ENCODE peak calls at places on chromosomes 3 and 15, in five cellular contexts. One of them, this sample, is unnamed.

GRCh38 chr3:20075197-20075596 is 35.0 kb downstream of the KAT2B start:
- ATAC-seq in K562: no peak
- ATAC-seq in HepG2: no peak
- ATAC-seq in GM12878: no peak
- ATAC-seq in upper lobe of left lung: no peak
- ATAC-seq in this sample: no peak

GRCh38 chr3:170815340-170815739 is 54.7 kb downstream of the RPL22L1 start:
- ATAC-seq in K562: peak; percentile 95
- ATAC-seq in HepG2: peak; percentile 84
- ATAC-seq in GM12878: no peak
- ATAC-seq in upper lobe of left lung: no peak
- ATAC-seq in this sample: no peak

GRCh38 chr3:71464613-71465012 is 118.9 kb downstream of the FOXP1 start:
- ATAC-seq in K562: no peak
- ATAC-seq in HepG2: no peak
- ATAC-seq in GM12878: no peak
- ATAC-seq in upper lobe of left lung: no peak
- ATAC-seq in this sample: no peak

GRCh38 chr3:166367947-166368533 is 530.8 kb upstream of the BCHE start:
- ATAC-seq in K562: no peak
- ATAC-seq in HepG2: no peak
- ATAC-seq in GM12878: peak; percentile 89
- ATAC-seq in upper lobe of left lung: no peak
- ATAC-seq in this sample: peak; percentile 13

GRCh38 chr3:31234143-31234542 is 298.6 kb upstream of the STT3B start:
- ATAC-seq in K562: no peak
- ATAC-seq in HepG2: no peak
- ATAC-seq in GM12878: no peak
- ATAC-seq in upper lobe of left lung: peak; percentile 44
- ATAC-seq in this sample: no peak

GRCh38 chr3:124397088-124397487 is 333.2 kb upstream of the UMPS start:
- ATAC-seq in K562: no peak
- ATAC-seq in HepG2: no peak
- ATAC-seq in GM12878: no peak
- ATAC-seq in upper lobe of left lung: no peak
- ATAC-seq in this sample: no peak

GRCh38 chr3:4834403-4834866 is 144.8 kb upstream of the BHLHE40 start:
- ATAC-seq in K562: peak; percentile 40
- ATAC-seq in HepG2: no peak
- ATAC-seq in GM12878: peak; percentile 63
- ATAC-seq in upper lobe of left lung: no peak
- ATAC-seq in this sample: no peak

GRCh38 chr3:112351823-112352222 is 18.9 kb downstream of the CD200 start:
- ATAC-seq in K562: no peak
- ATAC-seq in HepG2: no peak
- ATAC-seq in GM12878: no peak
- ATAC-seq in upper lobe of left lung: no peak
- ATAC-seq in this sample: no peak

GRCh38 chr3:186176382-186176990 is 67.6 kb upstream of the ETV5 start:
- ATAC-seq in K562: no peak
- ATAC-seq in HepG2: peak; percentile 87
- ATAC-seq in GM12878: no peak
- ATAC-seq in upper lobe of left lung: no peak
- ATAC-seq in this sample: no peak

GRCh38 chr15:61768131-61768530 is 292.1 kb downstream of the VPS13C start:
- ATAC-seq in K562: no peak
- ATAC-seq in HepG2: no peak
- ATAC-seq in GM12878: no peak
- ATAC-seq in upper lobe of left lung: no peak
- ATAC-seq in this sample: no peak

GRCh38 chr15:85778107-85778776 is 16.5 kb downstream of the KLHL25 start:
- ATAC-seq in K562: no peak
- ATAC-seq in HepG2: no peak
- ATAC-seq in GM12878: no peak
- ATAC-seq in upper lobe of left lung: peak; percentile 23
- ATAC-seq in this sample: peak; percentile 44

GRCh38 chr15:40372966-40373365 is 9.6 kb upstream of the KNSTRN start:
- ATAC-seq in K562: no peak
- ATAC-seq in HepG2: no peak
- ATAC-seq in GM12878: no peak
- ATAC-seq in upper lobe of left lung: no peak
- ATAC-seq in this sample: no peak

GRCh38 chr3:170196833-170197232 is 15.3 kb upstream of the PHC3 start:
- ATAC-seq in K562: peak; percentile 61
- ATAC-seq in HepG2: peak; percentile 72
- ATAC-seq in GM12878: no peak
- ATAC-seq in upper lobe of left lung: no peak
- ATAC-seq in this sample: no peak

GRCh38 chr3:12049675-12050074 is 45.5 kb downstream of the SYN2 start:
- ATAC-seq in K562: no peak
- ATAC-seq in HepG2: no peak
- ATAC-seq in GM12878: no peak
- ATAC-seq in upper lobe of left lung: no peak
- ATAC-seq in this sample: no peak

GRCh38 chr3:139659511-139659910 is 18.3 kb downstream of the NMNAT3 start:
- ATAC-seq in K562: no peak
- ATAC-seq in HepG2: no peak
- ATAC-seq in GM12878: no peak
- ATAC-seq in upper lobe of left lung: no peak
- ATAC-seq in this sample: no peak

GRCh38 chr15:96209285-96209735 is 121.2 kb upstream of the NR2F2 start:
- ATAC-seq in K562: no peak
- ATAC-seq in HepG2: peak; percentile 94
- ATAC-seq in GM12878: no peak
- ATAC-seq in upper lobe of left lung: peak; percentile 30
- ATAC-seq in this sample: no peak

GRCh38 chr3:24475945-24476344 is 18.7 kb downstream of the THRB start:
- ATAC-seq in K562: peak; percentile 28
- ATAC-seq in HepG2: no peak
- ATAC-seq in GM12878: no peak
- ATAC-seq in upper lobe of left lung: no peak
- ATAC-seq in this sample: no peak

GRCh38 chr3:154745925-154746324 is 315.9 kb upstream of the GPR149 start:
- ATAC-seq in K562: no peak
- ATAC-seq in HepG2: no peak
- ATAC-seq in GM12878: no peak
- ATAC-seq in upper lobe of left lung: no peak
- ATAC-seq in this sample: no peak
- TF ChIP-seq CTCF in K562: peak; percentile 27
- TF ChIP-seq CTCF in HepG2: no peak
- TF ChIP-seq CTCF in GM12878: no peak
- TF ChIP-seq CTCF in upper lobe of left lung: no peak
- TF ChIP-seq CTCF in this sample: no peak

GRCh38 chr3:68984011-68984410 is 29.5 kb downstream of the EOGT start:
- ATAC-seq in K562: no peak
- ATAC-seq in HepG2: no peak
- ATAC-seq in GM12878: no peak
- ATAC-seq in upper lobe of left lung: peak; percentile 38
- ATAC-seq in this sample: no peak
- TF ChIP-seq POLR2AphosphoS5 in K562: no peak
- TF ChIP-seq POLR2AphosphoS5 in HepG2: no peak
- TF ChIP-seq POLR2AphosphoS5 in GM12878: no peak
- TF ChIP-seq POLR2AphosphoS5 in upper lobe of left lung: no peak
- TF ChIP-seq POLR2AphosphoS5 in this sample: no peak

GRCh38 chr3:50124363-50125226 is 30.5 kb upstream of the SEMA3F start:
- ATAC-seq in K562: no peak
- ATAC-seq in HepG2: no peak
- ATAC-seq in GM12878: no peak
- ATAC-seq in upper lobe of left lung: no peak
- ATAC-seq in this sample: no peak

GRCh38 chr3:50121416-50122032 is 32.8 kb downstream of the RBM5 start:
- ATAC-seq in K562: peak; percentile 96
- ATAC-seq in HepG2: peak; percentile 80
- ATAC-seq in GM12878: peak; percentile 95
- ATAC-seq in upper lobe of left lung: peak; percentile 87
- ATAC-seq in this sample: peak; percentile 73

GRCh38 chr3:50122071-50122470 is 33.1 kb upstream of the SEMA3F start:
- ATAC-seq in K562: no peak
- ATAC-seq in HepG2: peak; percentile 2
- ATAC-seq in GM12878: no peak
- ATAC-seq in upper lobe of left lung: no peak
- ATAC-seq in this sample: no peak

GRCh38 chr3:50123394-50124361 is 31.4 kb upstream of the SEMA3F start:
- ATAC-seq in K562: no peak
- ATAC-seq in HepG2: peak; percentile 4
- ATAC-seq in GM12878: no peak
- ATAC-seq in upper lobe of left lung: no peak
- ATAC-seq in this sample: no peak

GRCh38 chr3:50122661-50123391 is 32.3 kb upstream of the SEMA3F start:
- ATAC-seq in K562: no peak
- ATAC-seq in HepG2: peak; percentile 4
- ATAC-seq in GM12878: no peak
- ATAC-seq in upper lobe of left lung: no peak
- ATAC-seq in this sample: no peak
- TF ChIP-seq EP300 in K562: no peak
- TF ChIP-seq EP300 in HepG2: no peak
- TF ChIP-seq EP300 in GM12878: no peak
- TF ChIP-seq EP300 in upper lobe of left lung: no peak
- TF ChIP-seq EP300 in this sample: no peak

GRCh38 chr15:65029736-65030208 is 333 bp upstream of the MTFMT start:
- ATAC-seq in K562: no peak
- ATAC-seq in HepG2: no peak
- ATAC-seq in GM12878: no peak
- ATAC-seq in upper lobe of left lung: no peak
- ATAC-seq in this sample: no peak

GRCh38 chr15:65027593-65027992 is 1.8 kb downstream of the MTFMT start:
- ATAC-seq in K562: no peak
- ATAC-seq in HepG2: no peak
- ATAC-seq in GM12878: no peak
- ATAC-seq in upper lobe of left lung: no peak
- ATAC-seq in this sample: no peak

GRCh38 chr15:65028338-65028737 is 1.1 kb downstream of the MTFMT start:
- ATAC-seq in K562: no peak
- ATAC-seq in HepG2: no peak
- ATAC-seq in GM12878: peak; percentile 27
- ATAC-seq in upper lobe of left lung: no peak
- ATAC-seq in this sample: no peak

GRCh38 chr15:65026756-65027155 is 2.7 kb downstream of the MTFMT start:
- ATAC-seq in K562: no peak
- ATAC-seq in HepG2: no peak
- ATAC-seq in GM12878: no peak
- ATAC-seq in upper lobe of left lung: no peak
- ATAC-seq in this sample: no peak

GRCh38 chr15:65028921-65029735 is at the start of gene MTFMT:
- ATAC-seq in K562: peak; percentile 96
- ATAC-seq in HepG2: peak; percentile 73
- ATAC-seq in GM12878: peak; percentile 96
- ATAC-seq in upper lobe of left lung: peak; percentile 94
- ATAC-seq in this sample: peak; percentile 92
- TF ChIP-seq CTCF in K562: peak; percentile 7
- TF ChIP-seq CTCF in HepG2: peak; percentile 43
- TF ChIP-seq CTCF in GM12878: no peak
- TF ChIP-seq CTCF in upper lobe of left lung: peak; percentile 38
- TF ChIP-seq CTCF in this sample: peak; percentile 39